ENCODE peak calls at places on chromosomes 4 and X, in seven cellular contexts. One of them, this sample, is unnamed.

GRCh38 chrX:39414290-39414847 is 613.1 kb downstream of the MID1IP1 start:
- DNase-seq in Karpas-422: no peak
- DNase-seq in DMS79: no peak
- DNase-seq in SW 1271: no peak
- DNase-seq in D341Med: no peak
- DNase-seq in adipocyte: no peak
- DNase-seq in NCI-H2081: no peak
- DNase-seq in this sample: no peak

GRCh38 chr4:52374847-52375246 is 284.3 kb downstream of the USP46 start:
- DNase-seq in Karpas-422: peak
- DNase-seq in DMS79: no peak
- DNase-seq in SW 1271: no peak
- DNase-seq in D341Med: no peak
- DNase-seq in adipocyte: no peak
- DNase-seq in NCI-H2081: no peak
- DNase-seq in this sample: no peak

GRCh38 chr4:6275898-6276563 is 6.4 kb downstream of the WFS1 start:
- DNase-seq in Karpas-422: no peak
- DNase-seq in DMS79: no peak
- DNase-seq in SW 1271: no peak
- DNase-seq in D341Med: no peak
- DNase-seq in adipocyte: no peak
- DNase-seq in NCI-H2081: no peak
- DNase-seq in this sample: no peak

GRCh38 chr4:41865306-41865980 is 69.8 kb upstream of the TMEM33 start:
- DNase-seq in Karpas-422: no peak
- DNase-seq in DMS79: no peak
- DNase-seq in SW 1271: no peak
- DNase-seq in D341Med: no peak
- DNase-seq in adipocyte: peak
- DNase-seq in NCI-H2081: no peak
- DNase-seq in this sample: no peak

GRCh38 chr4:2297606-2298517 is 36.0 kb upstream of the MXD4 start:
- DNase-seq in Karpas-422: peak
- DNase-seq in DMS79: no peak
- DNase-seq in SW 1271: no peak
- DNase-seq in D341Med: no peak
- DNase-seq in adipocyte: no peak
- DNase-seq in NCI-H2081: no peak
- DNase-seq in this sample: no peak

GRCh38 chr4:76108467-76109181 is 34.1 kb downstream of the ART3 start:
- DNase-seq in Karpas-422: peak
- DNase-seq in DMS79: no peak
- DNase-seq in SW 1271: no peak
- DNase-seq in D341Med: no peak
- DNase-seq in adipocyte: peak
- DNase-seq in NCI-H2081: no peak
- DNase-seq in this sample: no peak

GRCh38 chr4:121861427-121861826 is 8.8 kb downstream of the BBS7 start:
- DNase-seq in Karpas-422: no peak
- DNase-seq in DMS79: no peak
- DNase-seq in SW 1271: no peak
- DNase-seq in D341Med: no peak
- DNase-seq in adipocyte: no peak
- DNase-seq in NCI-H2081: no peak
- DNase-seq in this sample: no peak

GRCh38 chr4:127782025-127782274 is 172 bp upstream of the HSPA4L start:
- DNase-seq in Karpas-422: peak
- DNase-seq in DMS79: peak
- DNase-seq in SW 1271: peak
- DNase-seq in D341Med: peak
- DNase-seq in adipocyte: peak
- DNase-seq in NCI-H2081: peak
- DNase-seq in this sample: peak

GRCh38 chr4:6992728-6993655 is 50.2 kb upstream of the TADA2B start:
- DNase-seq in Karpas-422: no peak
- DNase-seq in DMS79: peak
- DNase-seq in SW 1271: no peak
- DNase-seq in D341Med: no peak
- DNase-seq in adipocyte: peak
- DNase-seq in NCI-H2081: no peak
- DNase-seq in this sample: no peak

GRCh38 chrX:94831364-94831763 is 1157.4 kb downstream of the FAM133A start:
- DNase-seq in Karpas-422: peak
- DNase-seq in DMS79: no peak
- DNase-seq in SW 1271: no peak
- DNase-seq in D341Med: no peak
- DNase-seq in adipocyte: peak
- DNase-seq in NCI-H2081: no peak
- DNase-seq in this sample: no peak

GRCh38 chr4:41418444-41418843 is 119.5 kb upstream of the LIMCH1 start:
- DNase-seq in Karpas-422: no peak
- DNase-seq in DMS79: no peak
- DNase-seq in SW 1271: no peak
- DNase-seq in D341Med: no peak
- DNase-seq in adipocyte: peak
- DNase-seq in NCI-H2081: no peak
- DNase-seq in this sample: no peak

GRCh38 chr4:54094449-54094848 is 5.5 kb upstream of the GSX2 start:
- DNase-seq in Karpas-422: no peak
- DNase-seq in DMS79: no peak
- DNase-seq in SW 1271: no peak
- DNase-seq in D341Med: no peak
- DNase-seq in adipocyte: no peak
- DNase-seq in NCI-H2081: no peak
- DNase-seq in this sample: no peak

GRCh38 chr4:109184421-109184956 is 118.0 kb downstream of the COL25A1 start:
- DNase-seq in Karpas-422: no peak
- DNase-seq in DMS79: no peak
- DNase-seq in SW 1271: no peak
- DNase-seq in D341Med: no peak
- DNase-seq in adipocyte: no peak
- DNase-seq in NCI-H2081: no peak
- DNase-seq in this sample: no peak